ENCODE peak calls at places on chromosomes 4 and X, in four cellular contexts. F, H, G and P are unnamed samples.

GRCh38 chr4:148056879-148057278 is 325.0 kb downstream of the ARHGAP10 start:
- DNase-seq in F (peak; percentile 3), H (no peak), G (no peak), P (peak; percentile 62)

GRCh38 chr4:1883583-1883982 is 12.4 kb downstream of the NSD2 start:
- DNase-seq in F (no peak), H (no peak), G (no peak), P (no peak)

GRCh38 chr4:661856-662761 is 12.0 kb downstream of the ATP5ME start:
- DNase-seq in F (no peak), H (no peak), G (no peak), P (peak; percentile 4)

GRCh38 chr4:106690487-106690886 is 321.9 kb upstream of the GIMD1 start:
- DNase-seq in F (no peak), H (no peak), G (no peak), P (no peak)

GRCh38 chrX:46204721-46205422 is 340.3 kb downstream of the ZNF674 start:
- DNase-seq in F (peak; percentile 37), H (no peak), G (no peak), P (no peak)

GRCh38 chrX:149497626-149498025 is 7.5 kb downstream of the IDS start:
- DNase-seq in F (no peak), H (no peak), G (no peak), P (no peak)

GRCh38 chr4:150310159-150310895 is 232.1 kb downstream of the DCLK2 start:
- DNase-seq in F (no peak), H (no peak), G (no peak), P (no peak)

GRCh38 chrX:136047001-136047642 is 61.9 kb downstream of the SLC9A6 start:
- DNase-seq in F (no peak), H (no peak), G (no peak), P (no peak)

GRCh38 chrX:44731160-44731559 is 112.7 kb upstream of the DUSP21 start:
- DNase-seq in F (no peak), H (no peak), G (no peak), P (no peak)

GRCh38 chrX:8849945-8850344 is 48.8 kb upstream of the FAM9A start:
- DNase-seq in F (peak; percentile 19), H (no peak), G (no peak), P (no peak)

DNA sequence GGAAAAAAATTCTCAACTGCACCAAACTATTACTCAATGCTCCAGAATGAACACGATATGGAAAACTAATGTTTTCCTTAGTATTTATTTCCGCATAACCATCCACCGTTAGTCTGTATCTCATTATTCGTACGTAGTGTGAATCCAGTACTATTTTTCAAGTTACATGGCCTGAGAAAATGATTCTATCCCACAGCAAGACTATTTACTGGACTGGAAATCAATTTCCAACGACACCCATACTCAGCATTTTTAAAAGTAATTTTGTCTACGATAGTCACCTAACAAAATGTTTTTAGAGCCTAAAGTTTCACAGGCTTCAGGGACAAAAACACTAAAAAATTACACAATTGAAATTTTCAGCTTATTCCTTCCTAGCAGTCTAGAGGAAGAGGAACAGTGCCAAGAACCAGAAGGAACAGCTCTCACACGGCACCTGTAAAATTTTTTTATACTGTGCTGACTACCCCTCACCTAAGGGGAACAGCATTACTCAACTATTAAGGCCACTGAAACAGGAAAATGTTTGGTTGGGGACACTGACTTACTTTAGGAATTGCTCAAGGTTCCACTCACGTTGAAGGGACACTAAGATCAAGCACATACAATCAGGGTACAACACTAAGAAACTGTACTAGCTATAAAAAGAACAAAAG is 9.6 kb downstream of the UBE2D3 start:
- DNase-seq in F (no peak), H (no peak), G (no peak), P (no peak)
- H3K4me3 ChIP-seq in F (no peak overlapping the region), H (peak overlapping the region; percentile 14), G (no peak overlapping the region), P (no peak overlapping the region)

GRCh38 chr4:82890602-82890912 is 396 bp downstream of the SEC31A start:
- DNase-seq in F (no peak), H (no peak), G (no peak), P (no peak)

GRCh38 chr4:82892467-82892802 is 1.5 kb upstream of the SEC31A start:
- DNase-seq in F (no peak), H (no peak), G (no peak), P (no peak)

GRCh38 chr4:82889287-82889686 is 1.7 kb downstream of the SEC31A start:
- DNase-seq in F (no peak), H (no peak), G (no peak), P (no peak)

GRCh38 chr4:82891728-82892466 is 944 bp upstream of the SEC31A start:
- DNase-seq in F (no peak), H (no peak), G (no peak), P (no peak)

GRCh38 chr4:82890913-82891727 is at the start of gene SEC31A:
- DNase-seq in F (peak; percentile 92), H (peak; percentile 94), G (peak; percentile 90), P (peak; percentile 98)
- TF ChIP-seq EP300 in F (no peak), H (no peak), G (peak; percentile 91), P (peak; percentile 49)

GRCh38 chrX:40152173-40152705 is 54.5 kb upstream of the BCOR start:
- DNase-seq in F (no peak), H (no peak), G (no peak), P (peak; percentile 51)
- H3K4me1 ChIP-seq in F (peaks cover 11% of the 10 kb centered on the region), H (no peaks in the 10 kb centered on the region), G (no peaks in the 10 kb centered on the region), P (peaks cover 55% of the 10 kb centered on the region)

DNA sequence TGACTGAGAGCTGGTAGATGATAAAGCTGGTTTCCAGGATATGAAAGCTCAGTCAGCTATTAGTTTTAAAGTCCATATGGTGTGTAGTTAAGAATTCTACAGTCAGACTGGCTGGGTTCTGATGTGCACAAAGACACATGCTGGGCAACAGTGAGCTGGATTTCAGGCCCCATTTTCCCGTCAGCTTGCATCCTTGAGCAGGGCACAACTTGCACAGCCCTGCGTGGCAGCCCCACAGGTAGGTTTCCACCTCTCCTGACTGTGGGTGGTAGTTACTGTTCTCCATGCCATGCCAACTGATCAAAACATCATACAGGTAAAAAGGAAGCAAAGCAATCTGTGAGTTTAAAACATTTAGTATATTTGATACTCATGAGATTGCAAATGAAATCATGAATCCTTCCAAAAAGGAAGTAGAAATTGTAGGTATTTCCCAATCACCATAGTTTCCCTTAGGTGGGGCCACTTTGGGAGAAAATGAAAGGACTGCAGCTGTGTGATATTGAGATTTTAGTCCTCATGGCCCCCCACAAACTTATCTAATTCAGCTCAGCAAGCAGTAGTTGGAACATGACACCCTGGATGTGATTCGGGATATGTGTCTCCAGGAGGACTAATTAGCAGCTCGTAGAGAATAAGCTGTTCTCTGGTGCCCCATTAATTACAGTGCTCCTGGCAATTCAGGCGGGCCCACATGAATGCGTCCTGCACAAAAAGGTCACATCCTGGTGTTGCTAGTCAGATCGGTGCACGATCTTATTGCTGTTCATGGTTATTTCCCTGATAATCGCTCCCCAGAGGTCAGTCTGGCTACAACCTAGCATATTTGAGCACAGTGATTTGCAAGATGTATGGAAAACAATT is 42.4 kb upstream of the NOCT start:
- DNase-seq in F (no peak), H (no peak), G (no peak), P (no peak)
- H3K4me3 ChIP-seq in F (no peak overlapping the region), H (no peak overlapping the region), G (no peak overlapping the region), P (no peak overlapping the region)